ENCODE peak calls at places on chromosomes 6 and 20, in six cellular contexts. Y, G, V, T, M and S are unnamed samples.

GRCh38 chr6:132530293-132530974 is 7.6 kb upstream of the TAAR9 start:
- DNase-seq in Y (no peak), G (peak), V (peak), T (peak), M (peak), S (peak)

GRCh38 chr6:125037826-125038225 is 75.6 kb downstream of the RNF217 start:
- DNase-seq in Y (no peak), G (no peak), V (no peak), T (no peak), M (no peak), S (no peak)

GRCh38 chr20:48951646-48952045 is 30.1 kb downstream of the ARFGEF2 start:
- DNase-seq in Y (no peak), G (no peak), V (no peak), T (no peak), M (no peak), S (no peak)

GRCh38 chr6:133314951-133315350 is 73.8 kb downstream of the EYA4 start:
- DNase-seq in Y (no peak), G (no peak), V (peak), T (no peak), M (no peak), S (no peak)

GRCh38 chr20:46230811-46231282 is 77.5 kb downstream of the CDH22 start:
- DNase-seq in Y (no peak), G (no peak), V (peak), T (no peak), M (peak), S (no peak)

GRCh38 chr20:44027686-44028340 is 113.2 kb downstream of the TOX2 start:
- DNase-seq in Y (peak), G (no peak), V (no peak), T (no peak), M (no peak), S (no peak)

GRCh38 chr20:57779401-57780003 is 69.7 kb upstream of the PMEPA1 start:
- DNase-seq in Y (no peak), G (no peak), V (no peak), T (no peak), M (no peak), S (no peak)

GRCh38 chr6:163014736-163015135 is 287.0 kb downstream of the PACRG start:
- DNase-seq in Y (no peak), G (peak), V (no peak), T (no peak), M (no peak), S (no peak)

GRCh38 chr20:50558483-50558925 is 48.3 kb downstream of the PTPN1 start:
- DNase-seq in Y (no peak), G (peak), V (peak), T (no peak), M (peak), S (peak)

GRCh38 chr6:63527658-63528514 is 44.4 kb upstream of the LOC128125822 start:
- DNase-seq in Y (no peak), G (peak), V (peak), T (no peak), M (peak), S (peak)

GRCh38 chr6:96060249-96060648 is 44.5 kb downstream of the FUT9 start:
- DNase-seq in Y (no peak), G (no peak), V (no peak), T (no peak), M (no peak), S (no peak)

GRCh38 chr20:52859156-52859887 is 112.8 kb upstream of the TSHZ2 start:
- DNase-seq in Y (no peak), G (no peak), V (peak), T (no peak), M (peak), S (no peak)

GRCh38 chr20:46031701-46032254 is 2.8 kb downstream of the SLC12A5 start:
- DNase-seq in Y (no peak), G (no peak), V (no peak), T (no peak), M (no peak), S (no peak)

GRCh38 chr6:37906121-37906520 is 86.6 kb downstream of the ZFAND3 start:
- DNase-seq in Y (no peak), G (no peak), V (no peak), T (no peak), M (no peak), S (no peak)

GRCh38 chr6:37897819-37898534 is 78.5 kb downstream of the ZFAND3 start:
- DNase-seq in Y (no peak), G (no peak), V (no peak), T (no peak), M (no peak), S (no peak)

GRCh38 chr6:37904590-37904989 is 85.1 kb downstream of the ZFAND3 start:
- DNase-seq in Y (no peak), G (no peak), V (no peak), T (no peak), M (peak), S (no peak)

DNA sequence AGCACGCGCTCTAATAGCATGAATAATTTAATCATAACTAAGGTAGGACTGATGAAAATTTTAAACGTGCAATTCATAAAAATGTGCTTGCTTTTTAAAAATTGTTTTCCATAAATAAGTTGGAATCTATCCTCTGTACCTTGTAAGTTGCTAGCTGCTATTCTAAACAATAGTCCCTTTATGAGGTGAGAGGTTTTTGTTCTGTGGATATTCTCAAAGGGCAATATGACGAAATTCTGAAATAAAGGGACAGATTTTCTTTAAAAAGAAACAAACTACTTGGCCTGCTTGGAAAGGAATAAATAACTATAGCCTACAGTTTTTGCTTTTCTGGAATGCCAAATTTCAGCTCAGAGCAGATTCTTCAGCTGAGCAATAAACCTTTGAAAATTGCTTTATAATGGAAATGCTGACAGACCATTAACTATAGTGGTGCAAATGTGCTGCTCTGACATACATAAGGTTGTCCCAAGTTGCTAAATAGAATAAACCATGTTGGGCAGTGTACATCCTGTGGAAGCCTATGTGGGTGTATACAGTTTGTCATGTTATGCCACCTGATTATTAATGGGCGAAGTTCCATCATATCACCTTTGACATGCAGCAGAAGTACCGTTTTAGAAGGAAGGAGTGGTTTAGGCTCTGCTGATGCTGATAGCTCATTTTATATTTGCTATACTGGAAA is 84.3 kb downstream of the ZFAND3 start:
- DNase-seq in Y (no peak), G (no peak), V (no peak), T (no peak), M (no peak), S (no peak)
- TF ChIP-seq CTCF in Y (no peak), G (no peak), V (no peak), T (no peak), M (no peak), S (no peak)

GRCh38 chr6:100657678-100658330 is 193.1 kb upstream of the SIM1 start:
- DNase-seq in Y (no peak), G (peak), V (peak), T (no peak), M (peak), S (no peak)
- TF ChIP-seq CTCF in Y (peak), G (peak), V (peak), T (peak), M (peak), S (peak)

GRCh38 chr20:33647603-33648395 is 14.3 kb upstream of the C20orf144 start:
- DNase-seq in Y (no peak), G (peak), V (peak), T (peak), M (peak), S (peak)
- TF ChIP-seq CTCF in Y (no peak), G (no peak), V (no peak), T (no peak), M (no peak), S (no peak)

DNA sequence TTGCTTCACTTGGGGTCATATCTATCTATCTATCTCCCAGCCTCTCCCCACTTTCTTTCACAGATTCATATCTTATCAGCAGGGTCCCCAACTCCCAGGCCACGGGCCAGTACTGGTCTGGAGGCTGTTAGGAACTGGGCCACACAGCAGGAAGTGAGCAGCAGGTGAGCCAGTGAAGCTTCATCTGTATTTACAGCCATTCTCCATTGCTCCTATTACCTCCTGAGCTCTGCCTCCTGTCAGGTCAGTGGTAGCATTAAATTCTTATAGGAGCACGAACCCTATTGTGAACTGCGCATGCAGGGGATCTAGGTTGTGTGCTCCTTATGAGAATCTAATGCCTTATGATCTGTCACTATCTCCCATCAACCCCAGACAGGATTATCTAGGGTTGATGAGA is 14.8 kb upstream of the TAB2 start:
- DNase-seq in Y (no peak), G (no peak), V (no peak), T (no peak), M (no peak), S (no peak)
- TF ChIP-seq CTCF in Y (no peak), G (no peak), V (no peak), T (no peak), M (no peak), S (no peak)